ENCODE peak calls at places on chromosomes 13 and 19, in nine cellular contexts. One of them, this sample, is unnamed.

GRCh38 chr19:803686-804418 is 6.6 kb downstream of the PTBP1 start:
- DNase-seq in naive thymus-derived CD4-positive, alpha-beta T cell: no peak
- DNase-seq in body of pancreas: no peak
- DNase-seq in IMR-90: no peak
- DNase-seq in fibroblast of lung: no peak
- DNase-seq in osteoblast: peak
- DNase-seq in psoas muscle: no peak
- DNase-seq in sigmoid colon: no peak
- DNase-seq in esophagus squamous epithelium: no peak
- DNase-seq in this sample: no peak

GRCh38 chr13:80131204-80131603 is 209.7 kb downstream of the SPRY2 start:
- DNase-seq in naive thymus-derived CD4-positive, alpha-beta T cell: no peak
- DNase-seq in body of pancreas: peak
- DNase-seq in IMR-90: peak
- DNase-seq in fibroblast of lung: peak
- DNase-seq in osteoblast: no peak
- DNase-seq in psoas muscle: peak
- DNase-seq in sigmoid colon: peak
- DNase-seq in esophagus squamous epithelium: no peak
- DNase-seq in this sample: peak

GRCh38 chr19:1651061-1651547 is 1.3 kb downstream of the TCF3 start:
- DNase-seq in naive thymus-derived CD4-positive, alpha-beta T cell: peak
- DNase-seq in body of pancreas: no peak
- DNase-seq in IMR-90: peak
- DNase-seq in fibroblast of lung: peak
- DNase-seq in osteoblast: peak
- DNase-seq in psoas muscle: no peak
- DNase-seq in sigmoid colon: peak
- DNase-seq in esophagus squamous epithelium: no peak
- DNase-seq in this sample: peak

GRCh38 chr13:21733475-21734311 is 62.8 kb downstream of the FGF9 start:
- DNase-seq in naive thymus-derived CD4-positive, alpha-beta T cell: no peak
- DNase-seq in body of pancreas: no peak
- DNase-seq in IMR-90: no peak
- DNase-seq in fibroblast of lung: peak
- DNase-seq in osteoblast: no peak
- DNase-seq in psoas muscle: no peak
- DNase-seq in sigmoid colon: no peak
- DNase-seq in esophagus squamous epithelium: no peak
- DNase-seq in this sample: no peak

GRCh38 chr13:91805605-91806004 is 407.2 kb downstream of the GPC5 start:
- DNase-seq in naive thymus-derived CD4-positive, alpha-beta T cell: no peak
- DNase-seq in body of pancreas: no peak
- DNase-seq in IMR-90: no peak
- DNase-seq in fibroblast of lung: no peak
- DNase-seq in osteoblast: no peak
- DNase-seq in psoas muscle: no peak
- DNase-seq in sigmoid colon: no peak
- DNase-seq in esophagus squamous epithelium: no peak
- DNase-seq in this sample: no peak

GRCh38 chr19:7831452-7831851 is 1.4 kb downstream of the EVI5L start:
- DNase-seq in naive thymus-derived CD4-positive, alpha-beta T cell: no peak
- DNase-seq in body of pancreas: no peak
- DNase-seq in IMR-90: peak
- DNase-seq in fibroblast of lung: peak
- DNase-seq in osteoblast: peak
- DNase-seq in psoas muscle: no peak
- DNase-seq in sigmoid colon: no peak
- DNase-seq in esophagus squamous epithelium: no peak
- DNase-seq in this sample: peak

GRCh38 chr19:3135961-3136683 is at the start of gene GNA15:
- DNase-seq in naive thymus-derived CD4-positive, alpha-beta T cell: no peak
- DNase-seq in body of pancreas: peak
- DNase-seq in IMR-90: no peak
- DNase-seq in fibroblast of lung: no peak
- DNase-seq in osteoblast: no peak
- DNase-seq in psoas muscle: no peak
- DNase-seq in sigmoid colon: no peak
- DNase-seq in esophagus squamous epithelium: no peak
- DNase-seq in this sample: no peak

GRCh38 chr13:41611385-41611784 is 154.0 kb downstream of the RGCC start:
- DNase-seq in naive thymus-derived CD4-positive, alpha-beta T cell: no peak
- DNase-seq in body of pancreas: no peak
- DNase-seq in IMR-90: no peak
- DNase-seq in fibroblast of lung: no peak
- DNase-seq in osteoblast: no peak
- DNase-seq in psoas muscle: no peak
- DNase-seq in sigmoid colon: no peak
- DNase-seq in esophagus squamous epithelium: no peak
- DNase-seq in this sample: no peak

GRCh38 chr19:44608391-44608821 is 5.0 kb upstream of the IGSF23 start:
- DNase-seq in naive thymus-derived CD4-positive, alpha-beta T cell: no peak
- DNase-seq in body of pancreas: no peak
- DNase-seq in IMR-90: peak
- DNase-seq in fibroblast of lung: peak
- DNase-seq in osteoblast: no peak
- DNase-seq in psoas muscle: no peak
- DNase-seq in sigmoid colon: no peak
- DNase-seq in esophagus squamous epithelium: no peak
- DNase-seq in this sample: peak
- H3K27ac ChIP-seq in naive thymus-derived CD4-positive, alpha-beta T cell: no peak
- H3K27ac ChIP-seq in body of pancreas: no peak
- H3K27ac ChIP-seq in IMR-90: no peak
- H3K27ac ChIP-seq in fibroblast of lung: no peak
- H3K27ac ChIP-seq in osteoblast: peak
- H3K27ac ChIP-seq in psoas muscle: no peak
- H3K27ac ChIP-seq in sigmoid colon: no peak
- H3K27ac ChIP-seq in esophagus squamous epithelium: no peak
- H3K27ac ChIP-seq in this sample: no peak

DNA sequence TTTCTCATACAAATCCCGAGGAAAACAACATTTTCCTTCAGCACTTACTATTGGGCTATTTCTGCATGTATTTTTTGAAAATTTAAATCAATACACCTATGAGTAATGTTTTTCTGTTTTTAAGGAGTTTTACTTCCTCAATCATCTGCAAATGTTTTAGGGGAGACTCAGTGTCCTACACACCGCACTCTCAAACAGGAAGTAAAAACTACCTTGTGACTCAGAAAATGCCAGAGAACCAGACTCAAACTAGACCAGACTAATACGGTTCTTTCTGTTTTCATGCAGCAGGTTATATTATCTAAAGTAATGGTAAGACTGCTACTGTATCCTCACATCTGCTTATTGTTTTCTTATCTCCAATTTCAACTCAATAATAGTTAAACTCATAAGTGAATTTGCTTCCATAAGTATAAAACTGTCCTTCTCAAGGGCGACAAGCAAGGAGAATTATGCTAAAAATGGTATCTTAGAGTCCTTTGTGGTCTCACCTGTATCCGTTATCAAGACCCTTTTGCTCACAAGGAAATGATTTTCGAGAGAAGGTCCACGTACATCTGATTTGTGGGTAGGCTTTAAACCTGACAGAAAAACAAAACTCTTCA is 52.5 kb downstream of the FLT3 start:
- DNase-seq in naive thymus-derived CD4-positive, alpha-beta T cell: no peak
- DNase-seq in body of pancreas: no peak
- DNase-seq in IMR-90: peak
- DNase-seq in fibroblast of lung: peak
- DNase-seq in osteoblast: no peak
- DNase-seq in psoas muscle: no peak
- DNase-seq in sigmoid colon: no peak
- DNase-seq in esophagus squamous epithelium: no peak
- DNase-seq in this sample: peak
- H3K27ac ChIP-seq in naive thymus-derived CD4-positive, alpha-beta T cell: no peak
- H3K27ac ChIP-seq in body of pancreas: no peak
- H3K27ac ChIP-seq in IMR-90: no peak
- H3K27ac ChIP-seq in fibroblast of lung: no peak
- H3K27ac ChIP-seq in osteoblast: no peak
- H3K27ac ChIP-seq in psoas muscle: no peak
- H3K27ac ChIP-seq in sigmoid colon: no peak
- H3K27ac ChIP-seq in esophagus squamous epithelium: no peak
- H3K27ac ChIP-seq in this sample: no peak

GRCh38 chr19:40322951-40323615 is 25.1 kb downstream of the C19orf47 start:
- DNase-seq in naive thymus-derived CD4-positive, alpha-beta T cell: no peak
- DNase-seq in body of pancreas: no peak
- DNase-seq in IMR-90: no peak
- DNase-seq in fibroblast of lung: no peak
- DNase-seq in osteoblast: peak
- DNase-seq in psoas muscle: no peak
- DNase-seq in sigmoid colon: no peak
- DNase-seq in esophagus squamous epithelium: no peak
- DNase-seq in this sample: no peak
- H3K27ac ChIP-seq in naive thymus-derived CD4-positive, alpha-beta T cell: no peak
- H3K27ac ChIP-seq in body of pancreas: no peak
- H3K27ac ChIP-seq in IMR-90: no peak
- H3K27ac ChIP-seq in fibroblast of lung: no peak
- H3K27ac ChIP-seq in osteoblast: no peak
- H3K27ac ChIP-seq in psoas muscle: no peak
- H3K27ac ChIP-seq in sigmoid colon: no peak
- H3K27ac ChIP-seq in esophagus squamous epithelium: no peak
- H3K27ac ChIP-seq in this sample: no peak

DNA sequence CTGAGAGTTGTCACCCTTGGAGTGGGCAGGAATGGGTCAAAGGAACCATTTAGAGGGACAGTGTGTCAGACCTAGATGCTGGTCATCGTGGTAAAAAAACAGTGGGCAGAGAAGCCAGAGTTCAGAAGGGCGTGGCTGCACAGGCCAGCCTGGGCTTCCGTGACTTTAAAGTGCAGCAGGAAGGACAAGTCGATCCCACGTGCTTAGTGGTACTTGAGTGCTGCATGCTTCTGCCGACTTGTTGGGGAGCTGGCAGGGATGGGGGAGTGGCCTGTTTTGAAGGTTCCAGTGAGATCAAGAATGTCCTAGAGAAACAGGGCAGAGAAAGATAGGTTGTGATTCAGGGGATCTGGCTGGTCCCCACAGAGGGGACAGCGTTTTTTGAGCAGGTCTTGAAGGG is 17.0 kb downstream of the LYL1 start:
- DNase-seq in naive thymus-derived CD4-positive, alpha-beta T cell: no peak
- DNase-seq in body of pancreas: no peak
- DNase-seq in IMR-90: no peak
- DNase-seq in fibroblast of lung: no peak
- DNase-seq in osteoblast: no peak
- DNase-seq in psoas muscle: no peak
- DNase-seq in sigmoid colon: no peak
- DNase-seq in esophagus squamous epithelium: no peak
- DNase-seq in this sample: no peak
- H3K27ac ChIP-seq in naive thymus-derived CD4-positive, alpha-beta T cell: no peak
- H3K27ac ChIP-seq in body of pancreas: no peak
- H3K27ac ChIP-seq in IMR-90: no peak
- H3K27ac ChIP-seq in fibroblast of lung: no peak
- H3K27ac ChIP-seq in osteoblast: no peak
- H3K27ac ChIP-seq in psoas muscle: no peak
- H3K27ac ChIP-seq in sigmoid colon: peak
- H3K27ac ChIP-seq in esophagus squamous epithelium: peak
- H3K27ac ChIP-seq in this sample: no peak

DNA sequence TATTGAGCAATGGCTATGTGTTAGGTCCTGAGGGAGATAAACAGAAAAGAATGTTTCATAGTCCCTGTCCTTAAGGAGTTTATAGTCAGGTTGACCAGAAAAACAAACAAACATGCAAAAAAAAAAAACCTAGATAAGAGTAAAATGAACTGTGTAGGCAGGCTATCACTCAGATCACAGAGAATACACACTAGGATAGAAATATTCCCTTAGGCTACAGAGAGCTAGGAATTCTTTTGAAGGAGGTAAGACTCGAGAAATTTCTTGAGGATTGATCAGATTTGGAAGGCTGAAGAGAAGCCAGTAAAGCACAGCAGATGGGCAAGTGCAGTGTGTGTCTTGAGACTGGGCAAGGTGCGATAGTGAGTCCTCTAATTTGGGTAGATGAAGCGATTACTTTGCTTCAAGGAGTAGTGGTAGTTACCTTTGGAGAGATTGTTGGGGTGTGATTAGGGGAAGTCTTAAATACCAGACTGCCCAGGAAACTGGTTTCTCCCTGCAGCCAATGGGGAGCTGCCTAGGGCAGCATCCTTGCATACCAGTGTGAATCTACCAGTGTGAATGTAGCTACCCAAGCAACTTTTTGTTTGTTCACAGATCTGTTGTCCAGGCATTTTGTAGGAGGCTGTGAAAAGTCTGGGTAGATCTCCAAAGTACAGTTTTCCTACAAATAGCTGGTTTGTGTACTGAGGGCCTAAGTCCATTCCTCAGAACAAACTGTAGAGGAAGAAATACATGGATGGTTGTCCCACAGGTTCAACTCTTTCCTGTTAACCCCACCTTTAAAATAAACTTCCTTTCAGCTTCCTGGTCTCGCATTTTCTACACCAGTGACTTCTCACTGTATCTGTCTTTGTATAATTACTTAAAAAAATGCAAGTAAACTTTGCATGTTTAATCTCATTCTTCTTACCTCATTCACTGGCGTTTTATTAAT is 314.2 kb downstream of the KLF5 start:
- DNase-seq in naive thymus-derived CD4-positive, alpha-beta T cell: no peak
- DNase-seq in body of pancreas: no peak
- DNase-seq in IMR-90: no peak
- DNase-seq in fibroblast of lung: no peak
- DNase-seq in osteoblast: no peak
- DNase-seq in psoas muscle: no peak
- DNase-seq in sigmoid colon: no peak
- DNase-seq in esophagus squamous epithelium: no peak
- DNase-seq in this sample: no peak
- H3K27ac ChIP-seq in naive thymus-derived CD4-positive, alpha-beta T cell: no peak
- H3K27ac ChIP-seq in body of pancreas: no peak
- H3K27ac ChIP-seq in IMR-90: no peak
- H3K27ac ChIP-seq in fibroblast of lung: no peak
- H3K27ac ChIP-seq in osteoblast: no peak
- H3K27ac ChIP-seq in psoas muscle: no peak
- H3K27ac ChIP-seq in sigmoid colon: no peak
- H3K27ac ChIP-seq in esophagus squamous epithelium: no peak
- H3K27ac ChIP-seq in this sample: no peak

GRCh38 chr19:38023245-38023644 is 116.2 kb downstream of the SIPA1L3 start:
- DNase-seq in naive thymus-derived CD4-positive, alpha-beta T cell: no peak
- DNase-seq in body of pancreas: no peak
- DNase-seq in IMR-90: peak
- DNase-seq in fibroblast of lung: peak
- DNase-seq in osteoblast: no peak
- DNase-seq in psoas muscle: no peak
- DNase-seq in sigmoid colon: no peak
- DNase-seq in esophagus squamous epithelium: no peak
- DNase-seq in this sample: peak

GRCh38 chr19:38024991-38025716 is 118.1 kb downstream of the SIPA1L3 start:
- DNase-seq in naive thymus-derived CD4-positive, alpha-beta T cell: no peak
- DNase-seq in body of pancreas: no peak
- DNase-seq in IMR-90: no peak
- DNase-seq in fibroblast of lung: no peak
- DNase-seq in osteoblast: no peak
- DNase-seq in psoas muscle: no peak
- DNase-seq in sigmoid colon: no peak
- DNase-seq in esophagus squamous epithelium: no peak
- DNase-seq in this sample: no peak

GRCh38 chr19:38021356-38021755 is 114.3 kb downstream of the SIPA1L3 start:
- DNase-seq in naive thymus-derived CD4-positive, alpha-beta T cell: no peak
- DNase-seq in body of pancreas: no peak
- DNase-seq in IMR-90: peak
- DNase-seq in fibroblast of lung: no peak
- DNase-seq in osteoblast: no peak
- DNase-seq in psoas muscle: no peak
- DNase-seq in sigmoid colon: no peak
- DNase-seq in esophagus squamous epithelium: no peak
- DNase-seq in this sample: peak

GRCh38 chr19:38025908-38026307 is 118.9 kb downstream of the SIPA1L3 start:
- DNase-seq in naive thymus-derived CD4-positive, alpha-beta T cell: no peak
- DNase-seq in body of pancreas: no peak
- DNase-seq in IMR-90: no peak
- DNase-seq in fibroblast of lung: no peak
- DNase-seq in osteoblast: no peak
- DNase-seq in psoas muscle: no peak
- DNase-seq in sigmoid colon: no peak
- DNase-seq in esophagus squamous epithelium: no peak
- DNase-seq in this sample: no peak

GRCh38 chr19:38023661-38024574 is 116.9 kb downstream of the SIPA1L3 start:
- DNase-seq in naive thymus-derived CD4-positive, alpha-beta T cell: no peak
- DNase-seq in body of pancreas: no peak
- DNase-seq in IMR-90: no peak
- DNase-seq in fibroblast of lung: no peak
- DNase-seq in osteoblast: no peak
- DNase-seq in psoas muscle: no peak
- DNase-seq in sigmoid colon: no peak
- DNase-seq in esophagus squamous epithelium: no peak
- DNase-seq in this sample: no peak
- H3K27ac ChIP-seq in naive thymus-derived CD4-positive, alpha-beta T cell: no peak
- H3K27ac ChIP-seq in body of pancreas: peak
- H3K27ac ChIP-seq in IMR-90: no peak
- H3K27ac ChIP-seq in fibroblast of lung: no peak
- H3K27ac ChIP-seq in osteoblast: peak
- H3K27ac ChIP-seq in psoas muscle: peak
- H3K27ac ChIP-seq in sigmoid colon: no peak
- H3K27ac ChIP-seq in esophagus squamous epithelium: no peak
- H3K27ac ChIP-seq in this sample: peak